ENCODE peak calls at places on chromosomes 4 and X, in eight cellular contexts. O, E, I, C, W, A, T and G are unnamed samples.

GRCh38 chrX:3803305-3803704 is 89.9 kb upstream of the PRKX start:
- DNase-seq in O (no peak), E (no peak), I (no peak), C (no peak), W (no peak), A (no peak), T (no peak), G (no peak)

GRCh38 chrX:46447384-46447783 is 97.8 kb downstream of the ZNF674 start:
- DNase-seq in O (no peak), E (no peak), I (no peak), C (peak; percentile 74), W (no peak), A (no peak), T (no peak), G (no peak)

GRCh38 chrX:134692990-134693389 is 34.7 kb upstream of the PLAC1 start:
- DNase-seq in O (no peak), E (peak; percentile 63), I (no peak), C (no peak), W (no peak), A (no peak), T (no peak), G (no peak)

GRCh38 chr4:86935833-86936721 is 1.3 kb downstream of the AFF1 start:
- DNase-seq in O (peak; percentile 42), E (peak; percentile 31), I (no peak), C (peak; percentile 92), W (peak; percentile 91), A (peak; percentile 87), T (no peak), G (peak; percentile 76)

GRCh38 chr4:83618991-83619390 is 83.1 kb downstream of the GPAT3 start:
- DNase-seq in O (no peak), E (no peak), I (no peak), C (no peak), W (peak; percentile 80), A (no peak), T (no peak), G (no peak)

GRCh38 chrX:574830-575229 is 55.8 kb upstream of the SHOX start:
- DNase-seq in O (no peak), E (no peak), I (no peak), C (no peak), W (no peak), A (no peak), T (no peak), G (no peak)

GRCh38 chr4:183658362-183659028 is 490 bp downstream of the RWDD4 start:
- DNase-seq in O (peak; percentile 32), E (no peak), I (no peak), C (peak; percentile 90), W (peak; percentile 40), A (peak; percentile 86), T (no peak), G (no peak)

GRCh38 chr4:866761-867390 is 40.9 kb upstream of the CPLX1 start:
- DNase-seq in O (no peak), E (peak; percentile 8), I (no peak), C (no peak), W (no peak), A (no peak), T (no peak), G (no peak)

GRCh38 chrX:44225667-44226066 is 117.8 kb downstream of the EFHC2 start:
- DNase-seq in O (no peak), E (no peak), I (no peak), C (no peak), W (no peak), A (no peak), T (no peak), G (no peak)

GRCh38 chr4:116588783-116589182 is 496.6 kb downstream of the TRAM1L1 start:
- DNase-seq in O (no peak), E (no peak), I (no peak), C (no peak), W (no peak), A (no peak), T (no peak), G (no peak)

GRCh38 chrX:135185795-135186443 is 14.7 kb upstream of the CT55 start:
- DNase-seq in O (no peak), E (peak; percentile 48), I (peak; percentile 2), C (no peak), W (peak; percentile 70), A (no peak), T (peak; percentile 4), G (no peak)

GRCh38 chr4:105417624-105418023 is 56.2 kb downstream of the PPA2 start:
- DNase-seq in O (no peak), E (peak; percentile 5), I (no peak), C (no peak), W (no peak), A (no peak), T (no peak), G (no peak)

GRCh38 chr4:132646186-132646585 is 502.9 kb upstream of the PCDH10 start:
- DNase-seq in O (no peak), E (no peak), I (no peak), C (no peak), W (no peak), A (no peak), T (no peak), G (no peak)

GRCh38 chr4:142044271-142044670 is 407.9 kb downstream of the IL15 start:
- DNase-seq in O (no peak), E (peak; percentile 15), I (no peak), C (no peak), W (no peak), A (no peak), T (no peak), G (no peak)

GRCh38 chr4:24488399-24489164 is 95.8 kb downstream of the DHX15 start:
- DNase-seq in O (peak; percentile 76), E (peak; percentile 62), I (no peak), C (peak; percentile 83), W (peak; percentile 74), A (peak; percentile 84), T (no peak), G (peak; percentile 66)

GRCh38 chr4:106384878-106385277 is 16.3 kb upstream of the GIMD1 start:
- DNase-seq in O (no peak), E (no peak), I (no peak), C (no peak), W (no peak), A (peak; percentile 52), T (no peak), G (no peak)

GRCh38 chrX:109498434-109498833 is 16.5 kb upstream of the GUCY2F start:
- DNase-seq in O (no peak), E (no peak), I (no peak), C (no peak), W (no peak), A (no peak), T (no peak), G (no peak)

GRCh38 chr4:75545526-75545925 is 10.3 kb upstream of the ODAPH start:
- DNase-seq in O (no peak), E (peak; percentile 20), I (no peak), C (no peak), W (no peak), A (no peak), T (no peak), G (no peak)

GRCh38 chr4:23202712-23203247 is 510.0 kb downstream of the GBA3 start:
- DNase-seq in O (no peak), E (no peak), I (no peak), C (no peak), W (no peak), A (peak; percentile 16), T (no peak), G (no peak)

GRCh38 chrX:132266583-132267355 is 47.5 kb upstream of the RAP2C start:
- DNase-seq in O (no peak), E (no peak), I (no peak), C (no peak), W (no peak), A (no peak), T (peak; percentile 2), G (peak; percentile 28)

GRCh38 chrX:24879679-24880078 is 136.1 kb downstream of the ARX start:
- DNase-seq in O (no peak), E (no peak), I (no peak), C (no peak), W (no peak), A (no peak), T (no peak), G (no peak)
- H3K4me3 ChIP-seq in O (no peak overlapping the region), E (no peak overlapping the region), I (no peak overlapping the region), C (no peak overlapping the region), W (no peak overlapping the region), A (no peak overlapping the region), T (no peak overlapping the region), G (no peak overlapping the region)

DNA sequence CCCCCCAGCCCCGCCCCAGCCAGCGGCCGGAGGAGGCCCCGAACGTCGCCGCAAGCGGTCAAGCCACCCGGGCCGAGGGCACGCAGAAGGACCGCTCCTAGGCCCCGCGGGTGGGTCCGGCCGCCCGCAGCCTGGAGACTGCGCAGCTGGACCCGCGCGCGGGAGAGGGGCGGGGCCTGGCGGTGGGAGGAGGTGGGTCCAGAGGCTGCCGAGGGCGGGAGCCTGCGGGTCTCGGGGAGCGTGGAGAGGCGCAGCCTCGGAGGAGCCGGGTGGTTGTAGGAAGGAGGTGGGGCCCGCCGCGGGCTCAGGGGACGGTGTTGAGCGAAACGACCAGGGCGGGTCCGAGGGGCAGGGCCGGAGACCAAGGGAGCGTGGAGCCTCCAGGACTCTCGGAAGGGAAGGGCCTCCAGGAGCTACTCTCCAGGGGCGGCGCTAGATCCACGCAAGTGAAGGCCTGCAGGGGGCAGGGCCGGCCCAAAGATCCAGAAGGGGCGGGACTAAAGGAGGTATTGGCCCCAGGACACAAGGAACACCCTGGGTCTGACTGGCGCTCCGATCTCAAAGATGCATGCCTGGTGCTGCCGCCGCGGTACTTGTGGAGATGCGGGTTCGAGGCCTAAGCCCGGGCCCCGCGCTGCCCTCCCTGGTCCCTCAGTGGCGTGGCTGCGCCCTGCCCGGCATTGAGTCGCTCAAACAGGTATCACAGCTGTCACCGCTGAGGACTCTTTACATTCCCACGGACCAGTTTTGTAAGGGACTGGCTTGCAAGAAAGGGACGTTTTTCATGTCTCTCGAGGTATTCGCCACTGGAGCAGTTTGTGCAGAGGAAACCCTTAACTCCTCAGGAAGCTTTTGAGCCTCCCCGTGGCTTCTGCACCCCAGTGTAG is 5.9 kb downstream of the TIMM17B start:
- DNase-seq in O (peak; percentile 86), E (peak; percentile 72), I (peak; percentile 51), C (peak; percentile 92), W (peak; percentile 62), A (peak; percentile 93), T (no peak), G (peak; percentile 90)
- TF ChIP-seq CTCF in O (peak; percentile 64), E (peak; percentile 66), I (peak; percentile 66), C (peak; percentile 59), W (peak; percentile 14), A (peak; percentile 16), T (peak; percentile 49), G (peak; percentile 51)

GRCh38 chr4:4857001-4857808 is 2.3 kb upstream of the MSX1 start:
- DNase-seq in O (no peak), E (no peak), I (no peak), C (peak; percentile 29), W (no peak), A (no peak), T (no peak), G (no peak)
- H3K4me3 ChIP-seq in O (peak overlapping the region; percentile 58), E (no peak overlapping the region), I (no peak overlapping the region), C (no peak overlapping the region), W (no peak overlapping the region), A (no peak overlapping the region), T (no peak overlapping the region), G (peak overlapping the region; percentile 20)

DNA sequence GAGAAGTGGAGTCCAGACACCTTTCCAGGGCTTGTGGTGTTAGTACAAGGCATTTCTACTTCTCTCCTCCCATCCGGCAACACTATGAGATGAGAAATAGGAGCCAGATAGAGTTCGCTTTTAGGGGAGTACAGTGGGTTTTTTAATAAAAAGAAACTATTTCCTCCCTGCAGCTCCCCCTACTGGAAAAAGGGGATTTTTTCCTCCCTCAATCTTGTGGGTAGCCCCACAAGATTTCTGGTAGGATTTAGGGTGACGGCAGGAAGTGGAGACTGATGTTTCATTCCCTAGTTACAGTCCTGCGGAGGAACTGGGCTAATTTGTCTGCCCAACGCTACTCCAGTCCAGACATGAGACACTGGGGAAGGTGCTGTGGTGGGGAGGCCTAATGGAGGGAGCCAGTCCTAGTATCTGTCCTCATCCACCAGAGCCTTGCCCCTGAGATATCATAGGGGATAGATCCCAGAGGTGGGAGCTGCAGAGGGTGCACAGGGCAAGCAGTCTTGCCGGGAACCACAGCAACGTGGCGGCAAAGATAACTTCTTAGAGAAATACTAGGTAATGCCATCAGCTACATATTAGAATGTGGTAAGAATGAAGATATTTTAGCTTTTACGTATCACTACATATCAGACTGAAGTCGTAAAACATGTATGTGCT is 45.6 kb upstream of the PRKG2 start:
- DNase-seq in O (no peak), E (no peak), I (no peak), C (no peak), W (no peak), A (no peak), T (no peak), G (no peak)
- TF ChIP-seq CTCF in O (no peak), E (peak; percentile 59), I (peak; percentile 47), C (no peak), W (peak; percentile 34), A (peak; percentile 15), T (peak; percentile 43), G (no peak)